ENCODE peak calls at places on chromosomes 12 and 14, in ten cellular contexts. V, R, L, N, E, D, Q, S, A and Y are unnamed samples.

GRCh38 chr12:12487490-12487889 is 75.2 kb downstream of the DUSP16 start:
- ATAC-seq in N (no peak), D (no peak), S (no peak), R (no peak), V (no peak), Q (no peak), E (no peak), L (no peak), A (no peak), Y (no peak)

GRCh38 chr12:124525455-124525854 is 42.0 kb downstream of the NCOR2 start:
- ATAC-seq in S (no peak), R (no peak), L (no peak), V (no peak), Q (no peak), E (peak; percentile 5), N (no peak), D (no peak), A (no peak), Y (no peak)

GRCh38 chr14:101874001-101874400 is 90.4 kb upstream of the DYNC1H1 start:
- ATAC-seq in N (no peak), V (no peak), R (no peak), S (no peak), Q (no peak), D (no peak), L (no peak), A (no peak), E (no peak), Y (no peak)

GRCh38 chr12:94170690-94171594 is 22.6 kb downstream of the PLXNC1 start:
- ATAC-seq in R (no peak), D (no peak), E (no peak), L (no peak), S (peak; percentile 66), Q (no peak), V (no peak), N (no peak), A (no peak), Y (no peak)

GRCh38 chr14:105286759-105287144 is 14.0 kb downstream of the BRF1 start:
- ATAC-seq in R (no peak), A (no peak), E (no peak), L (no peak), V (no peak), S (no peak), Q (no peak), N (no peak), D (no peak), Y (no peak)

GRCh38 chr12:16581416-16581815 is 24.5 kb downstream of the LMO3 start:
- ATAC-seq in D (no peak), S (no peak), E (no peak), Q (no peak), A (no peak), V (no peak), R (no peak), N (no peak), L (no peak), Y (no peak)

GRCh38 chr12:123404581-123404980 is 20.6 kb downstream of the KMT5A start:
- ATAC-seq in N (no peak), D (no peak), V (no peak), L (no peak), S (no peak), E (no peak), Q (no peak), R (no peak), A (no peak), Y (no peak)

GRCh38 chr12:109892748-109893147 is 7.3 kb upstream of the TCHP start:
- ATAC-seq in Q (no peak), R (peak; percentile 77), L (no peak), E (no peak), S (no peak), D (peak; percentile 36), A (no peak), V (peak; percentile 19), N (peak; percentile 80), Y (no peak)

GRCh38 chr14:20412422-20412821 is 879 bp downstream of the TEP1 start:
- ATAC-seq in V (no peak), A (no peak), R (peak; percentile 81), E (peak; percentile 2), N (peak; percentile 12), L (peak; percentile 36), Q (peak; percentile 1), S (peak; percentile 16), D (peak; percentile 68), Y (peak; percentile 47)

GRCh38 chr12:94721173-94721572 is 70.8 kb upstream of the TMCC3 start:
- ATAC-seq in V (no peak), A (no peak), L (no peak), D (peak; percentile 42), S (no peak), Q (no peak), E (no peak), N (no peak), R (no peak), Y (no peak)